ENCODE peak calls at places on chromosome 21, in seven cellular contexts. D, V, F, T, L, O and K are unnamed samples.
A peak's percentile ranks its signal among the peaks of the same experiment; 100 is the strongest.

GRCh38 chr21:28938726-28939125 is 54.0 kb downstream of the LTN1 start:
- DNase-seq in D (no peak), F (no peak), V (no peak), O (no peak), L (no peak), T (no peak), K (no peak)

GRCh38 chr21:27369962-27370578 is 403.2 kb upstream of the ADAMTS5 start:
- DNase-seq in T (peak; percentile 12), V (no peak), F (no peak), L (no peak), D (no peak), O (no peak), K (no peak)

GRCh38 chr21:23968722-23969647 is 1638.3 kb downstream of the MRPL39 start:
- DNase-seq in F (no peak), T (peak; percentile 84), O (peak; percentile 61), L (peak; percentile 15), V (peak; percentile 12), D (peak; percentile 14), K (peak; percentile 88)

GRCh38 chr21:41397416-41397815 is 28.6 kb upstream of the MX1 start:
- DNase-seq in V (no peak), L (no peak), O (no peak), F (no peak), T (no peak), D (no peak), K (no peak)

GRCh38 chr21:42263591-42264131 is 44.7 kb downstream of the ABCG1 start:
- DNase-seq in D (no peak), L (no peak), T (peak; percentile 26), O (no peak), F (no peak), V (no peak), K (no peak)

GRCh38 chr21:40846057-40846456 is 901 bp downstream of the DSCAM start:
- DNase-seq in T (no peak), D (no peak), F (no peak), L (no peak), V (no peak), O (no peak), K (no peak)

GRCh38 chr21:26123012-26123411 is 47.6 kb downstream of the APP start:
- DNase-seq in L (no peak), T (no peak), F (no peak), V (no peak), O (no peak), D (no peak), K (no peak)

GRCh38 chr21:41642399-41642798 is 124.5 kb downstream of the RIPK4 start:
- DNase-seq in V (peak; percentile 76), O (no peak), D (peak; percentile 77), T (no peak), L (no peak), F (no peak), K (no peak)

GRCh38 chr21:25979845-25980433 is 190.6 kb downstream of the APP start:
- DNase-seq in T (no peak), V (no peak), F (no peak), L (no peak), O (no peak), D (no peak), K (no peak)

GRCh38 chr21:42156690-42157605 is 62.0 kb upstream of the ABCG1 start:
- DNase-seq in D (no peak), O (no peak), V (no peak), L (peak; percentile 36), F (no peak), T (no peak), K (no peak)

GRCh38 chr21:42357307-42357706 is 6.5 kb upstream of the TFF2 start:
- DNase-seq in V (no peak), O (no peak), L (no peak), D (no peak), T (no peak), F (no peak), K (no peak)

DNA sequence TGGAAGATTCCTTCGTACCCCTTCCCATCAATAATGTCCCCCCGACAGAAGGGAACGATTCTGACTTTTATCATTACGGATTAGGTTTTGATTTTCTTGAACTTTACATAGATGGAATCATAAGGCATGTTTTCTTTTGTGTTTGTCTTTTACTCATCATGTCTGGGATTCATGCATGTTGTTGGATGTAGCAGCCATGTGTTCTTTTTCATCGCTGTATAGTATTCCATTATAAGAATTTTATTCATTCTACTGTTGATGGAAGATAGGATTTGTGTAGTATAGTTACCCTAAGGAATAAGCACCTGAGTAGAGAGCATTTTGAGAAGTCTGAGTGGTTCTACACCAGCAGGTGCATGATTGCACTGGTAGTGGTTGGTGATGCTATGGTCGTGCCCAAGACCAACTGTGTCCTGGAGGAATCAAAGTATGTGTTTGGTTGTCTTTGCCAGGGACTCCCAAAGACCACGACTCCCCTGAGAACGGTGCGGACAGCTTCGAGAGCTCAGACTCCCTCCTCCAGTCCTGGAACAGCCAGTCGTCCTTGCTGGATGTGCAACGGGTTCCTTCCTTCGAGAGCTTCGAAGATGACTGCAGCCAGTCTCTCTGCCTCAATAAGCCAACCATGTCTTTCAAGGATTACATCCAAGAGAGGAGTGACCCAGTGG is 13.5 kb downstream of the ETS2 start:
- DNase-seq in V (no peak), D (no peak), O (no peak), F (no peak), T (no peak), L (no peak), K (no peak)
- TF ChIP-seq CTCF in V (no peak), D (no peak), O (no peak), F (no peak), T (no peak), L (no peak), K (no peak)

GRCh38 chr21:33634254-33634653 is 7.3 kb downstream of the CRYZL1 start:
- DNase-seq in D (no peak), V (no peak), F (no peak), O (no peak), T (no peak), L (no peak), K (no peak)
- TF ChIP-seq CTCF in D (no peak), V (no peak), F (no peak), O (no peak), T (no peak), L (no peak), K (no peak)

GRCh38 chr21:39175154-39175553 is 8.1 kb downstream of the PSMG1 start:
- DNase-seq in T (peak; percentile 34), O (no peak), V (no peak), D (peak; percentile 45), F (no peak), L (no peak), K (no peak)
- TF ChIP-seq CTCF in T (peak; percentile 49), O (peak; percentile 48), V (peak; percentile 47), D (peak; percentile 43), F (peak; percentile 19), L (peak; percentile 74), K (peak; percentile 43)

DNA sequence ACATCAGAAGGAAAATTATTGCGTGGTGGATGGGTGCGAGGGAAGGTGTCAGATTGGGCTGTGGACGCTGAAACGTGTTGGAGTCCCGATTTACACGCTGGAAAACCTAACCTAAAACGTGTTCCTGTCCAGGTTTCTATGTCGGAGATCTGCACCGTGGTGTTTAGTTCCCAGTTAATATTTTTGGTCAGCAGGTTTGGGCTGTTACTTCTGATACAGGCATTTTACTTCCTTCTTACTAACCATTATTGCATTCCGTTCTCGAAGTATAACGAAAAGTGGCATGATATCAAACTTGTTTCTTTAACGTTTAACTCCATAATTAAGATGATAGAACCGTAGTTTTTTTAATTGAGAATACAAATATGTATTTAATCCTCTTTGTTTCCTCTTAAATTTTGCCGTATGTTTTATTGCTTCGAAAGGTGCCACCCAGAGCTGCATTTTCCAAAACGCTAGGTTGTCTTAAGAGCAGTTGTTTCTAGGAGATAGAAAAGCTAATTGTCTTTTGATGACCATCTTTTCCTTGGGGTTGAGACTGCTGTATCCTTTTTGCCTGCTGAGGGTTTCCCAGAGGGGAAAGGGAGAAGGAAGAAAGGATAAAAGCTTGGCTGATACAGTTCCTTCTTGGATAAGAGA is 1.3 kb downstream of the ADARB1 start:
- DNase-seq in L (no peak), V (peak; percentile 12), O (no peak), F (no peak), D (peak; percentile 13), T (no peak), K (no peak)
- TF ChIP-seq CTCF in L (no peak), V (no peak), O (no peak), F (no peak), D (no peak), T (no peak), K (no peak)

GRCh38 chr21:34857874-34858273 is 189.1 kb downstream of the CLIC6 start:
- DNase-seq in F (no peak), O (no peak), V (no peak), L (no peak), D (no peak), T (peak; percentile 45), K (no peak)
- TF ChIP-seq CTCF in F (no peak), O (no peak), V (peak; percentile 32), L (peak; percentile 40), D (peak; percentile 37), T (peak; percentile 44), K (no peak)

GRCh38 chr21:16004523-16004922 is 274.7 kb downstream of the USP25 start:
- DNase-seq in V (no peak), L (no peak), O (no peak), F (no peak), T (no peak), D (no peak), K (no peak)

GRCh38 chr21:16011719-16012118 is 281.9 kb downstream of the USP25 start:
- DNase-seq in V (no peak), L (no peak), T (no peak), O (no peak), F (no peak), D (no peak), K (no peak)

GRCh38 chr21:16004121-16004520 is 274.3 kb downstream of the USP25 start:
- DNase-seq in O (no peak), T (no peak), L (no peak), F (no peak), V (no peak), D (no peak), K (no peak)

GRCh38 chr21:16002872-16003466 is 273.2 kb downstream of the USP25 start:
- DNase-seq in L (no peak), F (no peak), V (peak; percentile 36), D (peak; percentile 52), T (peak; percentile 24), O (no peak), K (no peak)

GRCh38 chr21:16007933-16008332 is 278.2 kb downstream of the USP25 start:
- DNase-seq in D (no peak), F (no peak), L (no peak), T (no peak), V (peak; percentile 6), O (no peak), K (no peak)
- TF ChIP-seq CTCF in D (no peak), F (no peak), L (no peak), T (no peak), V (no peak), O (no peak), K (no peak)

DNA sequence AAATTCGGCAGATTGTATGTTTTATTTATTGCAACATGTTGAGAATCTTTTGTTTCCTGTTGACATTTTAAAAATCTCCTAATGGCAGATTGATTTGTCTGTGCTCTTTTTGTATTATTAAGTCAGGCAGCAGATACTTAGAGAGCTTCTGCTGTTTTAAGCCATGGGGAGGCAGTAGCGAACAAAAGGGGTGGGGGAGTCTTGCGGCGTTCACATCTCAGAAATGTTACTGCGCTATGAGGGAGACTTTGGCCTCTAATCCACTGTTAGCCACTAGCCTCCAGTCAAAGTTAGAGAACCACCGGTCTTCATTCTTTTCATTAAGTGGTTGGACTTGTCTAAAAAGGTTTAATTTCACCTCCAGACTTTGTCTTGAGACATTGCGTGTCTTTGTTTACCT is 93.6 kb downstream of the DYRK1A start:
- DNase-seq in D (no peak), L (no peak), V (no peak), F (no peak), O (no peak), T (peak; percentile 84), K (no peak)
- TF ChIP-seq CTCF in D (peak; percentile 26), L (peak; percentile 49), V (no peak), F (no peak), O (peak; percentile 26), T (peak; percentile 69), K (no peak)